ENCODE peak calls at places on chromosomes 2 and 18, in five cellular contexts. One of them, this sample, is unnamed.

GRCh38 chr2:68345129-68345875 is 19.8 kb upstream of the PLEK start:
- DNase-seq in progenitor cell of endocrine pancreas: no peak
- DNase-seq in CD4-positive, alpha-beta T cell: no peak
- DNase-seq in adrenal gland: no peak
- DNase-seq in cardiac muscle cell: no peak
- DNase-seq in this sample: no peak

GRCh38 chr2:109452318-109453305 is 161.2 kb downstream of the SEPTIN10 start:
- DNase-seq in progenitor cell of endocrine pancreas: no peak
- DNase-seq in CD4-positive, alpha-beta T cell: no peak
- DNase-seq in adrenal gland: no peak
- DNase-seq in cardiac muscle cell: no peak
- DNase-seq in this sample: no peak

GRCh38 chr2:196431957-196432356 is 207.6 kb upstream of the CCDC150 start:
- DNase-seq in progenitor cell of endocrine pancreas: no peak
- DNase-seq in CD4-positive, alpha-beta T cell: no peak
- DNase-seq in adrenal gland: no peak
- DNase-seq in cardiac muscle cell: peak; percentile 19
- DNase-seq in this sample: no peak

GRCh38 chr2:10478916-10479315 is 30.8 kb upstream of the ODC1 start:
- DNase-seq in progenitor cell of endocrine pancreas: no peak
- DNase-seq in CD4-positive, alpha-beta T cell: no peak
- DNase-seq in adrenal gland: no peak
- DNase-seq in cardiac muscle cell: no peak
- DNase-seq in this sample: no peak

GRCh38 chr2:131054488-131054887 is 38.8 kb downstream of the FAM168B start:
- DNase-seq in progenitor cell of endocrine pancreas: no peak
- DNase-seq in CD4-positive, alpha-beta T cell: no peak
- DNase-seq in adrenal gland: no peak
- DNase-seq in cardiac muscle cell: no peak
- DNase-seq in this sample: no peak

GRCh38 chr2:43293744-43294695 is 67.6 kb upstream of the ZFP36L2 start:
- DNase-seq in progenitor cell of endocrine pancreas: no peak
- DNase-seq in CD4-positive, alpha-beta T cell: no peak
- DNase-seq in adrenal gland: no peak
- DNase-seq in cardiac muscle cell: peak; percentile 98
- DNase-seq in this sample: no peak

GRCh38 chr2:53498210-53498609 is 269.4 kb upstream of the CHAC2 start:
- DNase-seq in progenitor cell of endocrine pancreas: no peak
- DNase-seq in CD4-positive, alpha-beta T cell: no peak
- DNase-seq in adrenal gland: no peak
- DNase-seq in cardiac muscle cell: peak; percentile 20
- DNase-seq in this sample: no peak

GRCh38 chr18:39701071-39701783 is 2135.6 kb upstream of the CELF4 start:
- DNase-seq in progenitor cell of endocrine pancreas: no peak
- DNase-seq in CD4-positive, alpha-beta T cell: no peak
- DNase-seq in adrenal gland: no peak
- DNase-seq in cardiac muscle cell: peak; percentile 10
- DNase-seq in this sample: no peak

GRCh38 chr2:192604295-192604694 is 409.6 kb upstream of the TMEFF2 start:
- DNase-seq in progenitor cell of endocrine pancreas: no peak
- DNase-seq in CD4-positive, alpha-beta T cell: no peak
- DNase-seq in adrenal gland: no peak
- DNase-seq in cardiac muscle cell: no peak
- DNase-seq in this sample: no peak

GRCh38 chr2:223712642-223713041 is 110.5 kb upstream of the SCG2 start:
- DNase-seq in progenitor cell of endocrine pancreas: no peak
- DNase-seq in CD4-positive, alpha-beta T cell: no peak
- DNase-seq in adrenal gland: no peak
- DNase-seq in cardiac muscle cell: no peak
- DNase-seq in this sample: no peak

GRCh38 chr2:43226955-43227829 is 786 bp upstream of the ZFP36L2 start:
- DNase-seq in progenitor cell of endocrine pancreas: peak; percentile 77
- DNase-seq in CD4-positive, alpha-beta T cell: peak; percentile 60
- DNase-seq in adrenal gland: peak; percentile 96
- DNase-seq in cardiac muscle cell: peak; percentile 93
- DNase-seq in this sample: peak; percentile 59

GRCh38 chr2:60334610-60335009 is 218.8 kb downstream of the BCL11A start:
- DNase-seq in progenitor cell of endocrine pancreas: no peak
- DNase-seq in CD4-positive, alpha-beta T cell: no peak
- DNase-seq in adrenal gland: no peak
- DNase-seq in cardiac muscle cell: no peak
- DNase-seq in this sample: no peak

GRCh38 chr18:10973579-10974260 is 175.6 kb downstream of the PIEZO2 start:
- DNase-seq in progenitor cell of endocrine pancreas: no peak
- DNase-seq in CD4-positive, alpha-beta T cell: no peak
- DNase-seq in adrenal gland: no peak
- DNase-seq in cardiac muscle cell: peak; percentile 61
- DNase-seq in this sample: no peak

GRCh38 chr18:22591231-22591630 is 173.5 kb upstream of the CTAGE1 start:
- DNase-seq in progenitor cell of endocrine pancreas: no peak
- DNase-seq in CD4-positive, alpha-beta T cell: no peak
- DNase-seq in adrenal gland: no peak
- DNase-seq in cardiac muscle cell: peak; percentile 92
- DNase-seq in this sample: no peak

GRCh38 chr2:74205586-74205985 is 7.2 kb downstream of the MTHFD2 start:
- DNase-seq in progenitor cell of endocrine pancreas: no peak
- DNase-seq in CD4-positive, alpha-beta T cell: no peak
- DNase-seq in adrenal gland: no peak
- DNase-seq in cardiac muscle cell: no peak
- DNase-seq in this sample: no peak

GRCh38 chr2:74206180-74206688 is 7.8 kb downstream of the MTHFD2 start:
- DNase-seq in progenitor cell of endocrine pancreas: no peak
- DNase-seq in CD4-positive, alpha-beta T cell: no peak
- DNase-seq in adrenal gland: no peak
- DNase-seq in cardiac muscle cell: peak; percentile 86
- DNase-seq in this sample: no peak

GRCh38 chr2:74205113-74205512 is 6.7 kb downstream of the MTHFD2 start:
- DNase-seq in progenitor cell of endocrine pancreas: no peak
- DNase-seq in CD4-positive, alpha-beta T cell: no peak
- DNase-seq in adrenal gland: no peak
- DNase-seq in cardiac muscle cell: no peak
- DNase-seq in this sample: no peak

GRCh38 chr2:74201596-74201995 is 3.2 kb downstream of the MTHFD2 start:
- DNase-seq in progenitor cell of endocrine pancreas: no peak
- DNase-seq in CD4-positive, alpha-beta T cell: no peak
- DNase-seq in adrenal gland: no peak
- DNase-seq in cardiac muscle cell: peak; percentile 65
- DNase-seq in this sample: no peak

GRCh38 chr2:74204436-74204835 is 6.0 kb downstream of the MTHFD2 start:
- DNase-seq in progenitor cell of endocrine pancreas: no peak
- DNase-seq in CD4-positive, alpha-beta T cell: no peak
- DNase-seq in adrenal gland: no peak
- DNase-seq in cardiac muscle cell: no peak
- DNase-seq in this sample: no peak
- TF ChIP-seq CTCF in progenitor cell of endocrine pancreas: no peak
- TF ChIP-seq CTCF in CD4-positive, alpha-beta T cell: no peak
- TF ChIP-seq CTCF in adrenal gland: no peak
- TF ChIP-seq CTCF in cardiac muscle cell: no peak
- TF ChIP-seq CTCF in this sample: no peak

DNA sequence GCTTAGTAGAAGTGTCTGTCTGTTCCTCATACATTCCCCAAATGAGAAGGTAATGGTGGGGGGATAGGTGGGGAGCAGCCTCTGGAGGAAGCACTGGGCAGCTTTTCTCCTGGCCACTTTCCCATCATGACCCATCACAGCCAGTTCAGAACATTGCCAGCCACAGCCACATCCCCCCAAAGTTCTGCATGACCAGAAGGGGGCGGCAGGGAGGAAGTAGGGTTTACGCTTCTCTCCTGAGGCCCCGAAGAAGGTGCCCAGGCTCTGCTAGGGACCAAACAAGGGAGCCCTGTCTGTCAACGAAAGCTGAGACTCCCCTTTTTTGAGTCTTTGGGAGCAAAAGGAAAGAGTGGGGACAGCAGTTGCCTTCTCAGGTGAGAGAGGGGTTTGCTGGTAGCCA is 7.7 kb downstream of the IGFBP5 start:
- DNase-seq in progenitor cell of endocrine pancreas: no peak
- DNase-seq in CD4-positive, alpha-beta T cell: no peak
- DNase-seq in adrenal gland: no peak
- DNase-seq in cardiac muscle cell: no peak
- DNase-seq in this sample: no peak
- TF ChIP-seq CTCF in progenitor cell of endocrine pancreas: peak; percentile 52
- TF ChIP-seq CTCF in CD4-positive, alpha-beta T cell: no peak
- TF ChIP-seq CTCF in adrenal gland: no peak
- TF ChIP-seq CTCF in cardiac muscle cell: peak; percentile 40
- TF ChIP-seq CTCF in this sample: peak; percentile 48

DNA sequence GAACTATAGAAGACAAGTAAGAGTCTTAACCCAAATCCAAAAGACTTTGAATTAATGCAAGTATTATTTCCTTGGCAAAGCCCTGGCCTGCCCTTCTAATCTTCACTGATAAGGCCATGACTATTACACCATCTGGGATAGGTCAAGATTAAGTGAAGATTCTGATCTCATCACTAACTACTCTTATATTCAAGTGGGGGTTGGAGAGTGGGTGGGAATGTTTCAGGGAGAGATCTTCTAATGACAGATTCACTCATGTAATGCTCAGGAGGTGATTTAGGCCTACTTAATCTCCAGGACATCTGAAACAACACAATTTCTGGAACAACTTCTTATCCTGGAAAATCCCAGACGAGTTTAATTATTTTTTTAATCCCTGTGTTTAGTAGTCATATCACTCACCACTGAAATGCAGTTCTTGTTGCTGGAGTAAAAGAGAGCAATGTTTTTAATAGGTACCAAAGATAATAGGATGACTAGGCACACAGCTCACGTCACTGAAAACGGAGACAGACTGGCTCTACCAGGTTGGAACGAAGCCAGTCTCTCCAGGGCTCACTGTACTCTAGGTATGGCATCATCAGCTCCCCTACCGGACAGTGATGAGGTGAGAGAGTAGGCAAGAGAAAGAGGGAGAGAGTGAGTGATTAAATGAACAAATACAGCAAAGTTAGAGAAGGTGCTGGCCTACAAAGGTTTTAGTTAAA is 133.1 kb downstream of the NCKAP5 start:
- DNase-seq in progenitor cell of endocrine pancreas: no peak
- DNase-seq in CD4-positive, alpha-beta T cell: no peak
- DNase-seq in adrenal gland: peak; percentile 22
- DNase-seq in cardiac muscle cell: peak; percentile 55
- DNase-seq in this sample: no peak
- TF ChIP-seq CTCF in progenitor cell of endocrine pancreas: no peak
- TF ChIP-seq CTCF in CD4-positive, alpha-beta T cell: no peak
- TF ChIP-seq CTCF in adrenal gland: no peak
- TF ChIP-seq CTCF in cardiac muscle cell: no peak
- TF ChIP-seq CTCF in this sample: no peak

DNA sequence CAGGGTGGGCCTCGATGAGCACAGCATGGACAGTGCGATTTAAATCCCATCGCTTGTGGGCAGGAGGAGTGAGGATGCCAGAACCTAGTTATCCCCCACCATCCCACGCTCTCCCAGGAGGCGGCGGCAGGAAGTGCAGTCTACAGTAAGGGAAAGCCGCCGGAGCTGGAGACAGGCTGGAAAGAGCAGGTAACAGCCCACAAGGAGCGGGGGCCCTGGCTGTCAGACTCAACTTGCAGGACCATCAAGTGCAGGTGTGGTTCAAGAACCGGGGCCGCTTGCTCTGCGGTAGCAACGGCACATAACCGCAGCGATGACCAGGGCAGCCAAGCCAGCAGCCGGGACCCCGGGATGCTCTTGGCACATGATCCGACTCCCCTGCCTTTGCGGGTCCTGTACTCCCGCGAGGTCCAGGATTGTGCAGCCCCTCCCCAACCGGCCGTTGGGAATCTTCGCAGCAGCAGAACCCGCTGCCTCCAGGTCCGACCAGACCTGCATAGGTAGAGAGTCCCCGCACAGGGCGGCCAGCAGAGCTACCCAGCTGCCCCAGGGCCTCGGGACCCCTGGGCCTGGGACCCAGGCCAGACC is 82.1 kb downstream of the BIN1 start:
- DNase-seq in progenitor cell of endocrine pancreas: peak; percentile 25
- DNase-seq in CD4-positive, alpha-beta T cell: no peak
- DNase-seq in adrenal gland: no peak
- DNase-seq in cardiac muscle cell: peak; percentile 55
- DNase-seq in this sample: peak; percentile 55
- TF ChIP-seq CTCF in progenitor cell of endocrine pancreas: peak; percentile 41
- TF ChIP-seq CTCF in CD4-positive, alpha-beta T cell: no peak
- TF ChIP-seq CTCF in adrenal gland: no peak
- TF ChIP-seq CTCF in cardiac muscle cell: peak; percentile 46
- TF ChIP-seq CTCF in this sample: no peak

GRCh38 chr2:65000619-65001018 is 11.4 kb downstream of the SLC1A4 start:
- DNase-seq in progenitor cell of endocrine pancreas: no peak
- DNase-seq in CD4-positive, alpha-beta T cell: no peak
- DNase-seq in adrenal gland: no peak
- DNase-seq in cardiac muscle cell: no peak
- DNase-seq in this sample: no peak

GRCh38 chr2:64999754-65000153 is 10.6 kb downstream of the SLC1A4 start:
- DNase-seq in progenitor cell of endocrine pancreas: no peak
- DNase-seq in CD4-positive, alpha-beta T cell: no peak
- DNase-seq in adrenal gland: no peak
- DNase-seq in cardiac muscle cell: no peak
- DNase-seq in this sample: no peak

GRCh38 chr2:64998658-64999061 is 9.5 kb downstream of the SLC1A4 start:
- DNase-seq in progenitor cell of endocrine pancreas: no peak
- DNase-seq in CD4-positive, alpha-beta T cell: no peak
- DNase-seq in adrenal gland: no peak
- DNase-seq in cardiac muscle cell: peak; percentile 57
- DNase-seq in this sample: no peak

GRCh38 chr2:64995041-64995440 is 5.8 kb downstream of the SLC1A4 start:
- DNase-seq in progenitor cell of endocrine pancreas: no peak
- DNase-seq in CD4-positive, alpha-beta T cell: no peak
- DNase-seq in adrenal gland: no peak
- DNase-seq in cardiac muscle cell: no peak
- DNase-seq in this sample: no peak

GRCh38 chr2:64996914-64997313 is 7.7 kb downstream of the SLC1A4 start:
- DNase-seq in progenitor cell of endocrine pancreas: no peak
- DNase-seq in CD4-positive, alpha-beta T cell: no peak
- DNase-seq in adrenal gland: no peak
- DNase-seq in cardiac muscle cell: no peak
- DNase-seq in this sample: no peak
- TF ChIP-seq CTCF in progenitor cell of endocrine pancreas: no peak
- TF ChIP-seq CTCF in CD4-positive, alpha-beta T cell: no peak
- TF ChIP-seq CTCF in adrenal gland: no peak
- TF ChIP-seq CTCF in cardiac muscle cell: no peak
- TF ChIP-seq CTCF in this sample: no peak

GRCh38 chr2:208407667-208408066 is 1.1 kb downstream of the PTH2R start:
- DNase-seq in progenitor cell of endocrine pancreas: no peak
- DNase-seq in CD4-positive, alpha-beta T cell: no peak
- DNase-seq in adrenal gland: no peak
- DNase-seq in cardiac muscle cell: peak; percentile 30
- DNase-seq in this sample: no peak
- TF ChIP-seq CTCF in progenitor cell of endocrine pancreas: peak; percentile 62
- TF ChIP-seq CTCF in CD4-positive, alpha-beta T cell: no peak
- TF ChIP-seq CTCF in adrenal gland: no peak
- TF ChIP-seq CTCF in cardiac muscle cell: peak; percentile 23
- TF ChIP-seq CTCF in this sample: no peak

GRCh38 chr2:97748397-97748796 is 35.0 kb downstream of the ZAP70 start:
- DNase-seq in progenitor cell of endocrine pancreas: peak; percentile 30
- DNase-seq in CD4-positive, alpha-beta T cell: peak; percentile 65
- DNase-seq in adrenal gland: no peak
- DNase-seq in cardiac muscle cell: peak; percentile 32
- DNase-seq in this sample: no peak
- TF ChIP-seq CTCF in progenitor cell of endocrine pancreas: peak; percentile 54
- TF ChIP-seq CTCF in CD4-positive, alpha-beta T cell: peak; percentile 74
- TF ChIP-seq CTCF in adrenal gland: no peak
- TF ChIP-seq CTCF in cardiac muscle cell: peak; percentile 31
- TF ChIP-seq CTCF in this sample: no peak